ENCODE peak calls at places on chromosomes 7 and 10, in ten cellular contexts. S, J, Q, O, K, R, P, W, X and L are unnamed samples.
A peak's percentile ranks its signal among the peaks of the same experiment; 100 is the strongest.

GRCh38 chr10:35353805-35354204 is 17.5 kb downstream of the CCNY start:
- DNase-seq in S (no peak), J (no peak), Q (no peak), O (no peak), K (no peak), R (no peak), P (no peak), W (no peak), X (no peak), L (no peak)

GRCh38 chr10:103555321-103555649 is 61.8 kb downstream of the NEURL1 start:
- DNase-seq in S (no peak), J (no peak), Q (no peak), O (no peak), K (no peak), R (no peak), P (no peak), W (no peak), X (no peak), L (no peak)

GRCh38 chr10:122877264-122877663 is 2.1 kb downstream of the FAM24B start:
- DNase-seq in S (no peak), J (no peak), Q (no peak), O (no peak), K (no peak), R (no peak), P (no peak), W (no peak), X (no peak), L (no peak)

GRCh38 chr10:48249004-48249762 is 25.3 kb downstream of the FRMPD2 start:
- DNase-seq in S (no peak), J (no peak), Q (no peak), O (no peak), K (no peak), R (no peak), P (no peak), W (no peak), X (no peak), L (no peak)

GRCh38 chr7:92830047-92830446 is 6.3 kb downstream of the CDK6 start:
- DNase-seq in S (no peak), J (no peak), Q (no peak), O (no peak), K (no peak), R (no peak), P (no peak), W (no peak), X (no peak), L (no peak)

GRCh38 chr7:69599879-69600764 is 1.8 kb downstream of the AUTS2 start:
- DNase-seq in S (no peak), J (no peak), Q (no peak), O (peak; percentile 21), K (no peak), R (peak; percentile 9), P (no peak), W (no peak), X (no peak), L (no peak)

GRCh38 chr7:27647489-27647888 is 15.2 kb downstream of the HIBADH start:
- DNase-seq in S (no peak), J (no peak), Q (no peak), O (no peak), K (no peak), R (no peak), P (no peak), W (no peak), X (no peak), L (no peak)

GRCh38 chr7:128110641-128111365 is 79.6 kb upstream of the LRRC4 start:
- DNase-seq in S (no peak), J (no peak), Q (no peak), O (no peak), K (no peak), R (no peak), P (no peak), W (no peak), X (no peak), L (peak; percentile 57)

GRCh38 chr10:69449841-69450240 is 1.4 kb upstream of the TSPAN15 start:
- DNase-seq in S (peak; percentile 63), J (peak; percentile 32), Q (peak; percentile 61), O (no peak), K (peak; percentile 15), R (peak; percentile 68), P (peak; percentile 55), W (peak; percentile 13), X (no peak), L (peak; percentile 77)

GRCh38 chr7:82036146-82036886 is 266.5 kb upstream of the HGF start:
- DNase-seq in S (no peak), J (peak; percentile 64), Q (no peak), O (no peak), K (no peak), R (no peak), P (peak; percentile 92), W (peak; percentile 91), X (no peak), L (no peak)

GRCh38 chr10:71395621-71396020 is 1.1 kb upstream of the CDH23 start:
- DNase-seq in S (no peak), J (no peak), Q (no peak), O (no peak), K (no peak), R (peak; percentile 10), P (no peak), W (no peak), X (no peak), L (peak; percentile 18)

GRCh38 chr7:98754041-98754479 is 115.8 kb downstream of the TMEM130 start:
- DNase-seq in S (no peak), J (no peak), Q (no peak), O (no peak), K (no peak), R (peak; percentile 85), P (no peak), W (no peak), X (no peak), L (peak; percentile 17)

GRCh38 chr7:98661607-98662006 is 44.5 kb downstream of the NPTX2 start:
- DNase-seq in S (no peak), J (no peak), Q (no peak), O (no peak), K (no peak), R (no peak), P (no peak), W (no peak), X (no peak), L (no peak)

GRCh38 chr10:27747096-27747451 is 1.5 kb upstream of the MKX start:
- DNase-seq in S (no peak), J (no peak), Q (no peak), O (no peak), K (no peak), R (no peak), P (no peak), W (peak; percentile 5), X (no peak), L (no peak)

GRCh38 chr10:114634607-114634974 is 23.5 kb downstream of the ABLIM1 start:
- DNase-seq in S (peak; percentile 53), J (peak; percentile 82), Q (peak; percentile 74), O (peak; percentile 46), K (no peak), R (no peak), P (peak; percentile 91), W (peak; percentile 93), X (no peak), L (no peak)

GRCh38 chr7:42691030-42691639 is 220.7 kb downstream of the C7orf25 start:
- DNase-seq in S (no peak), J (peak; percentile 41), Q (no peak), O (no peak), K (no peak), R (no peak), P (peak; percentile 76), W (peak; percentile 39), X (no peak), L (peak; percentile 14)

GRCh38 chr10:133461841-133462240 is 8.1 kb downstream of the SCART1 start:
- DNase-seq in S (no peak), J (no peak), Q (no peak), O (no peak), K (no peak), R (no peak), P (no peak), W (no peak), X (no peak), L (no peak)

GRCh38 chr10:95305606-95306385 is 15.0 kb upstream of the PDLIM1 start:
- DNase-seq in S (no peak), J (no peak), Q (no peak), O (no peak), K (no peak), R (no peak), P (no peak), W (no peak), X (no peak), L (no peak)

GRCh38 chr7:17599733-17600685 is 301.6 kb downstream of the AHR start:
- DNase-seq in S (no peak), J (peak; percentile 71), Q (no peak), O (no peak), K (no peak), R (no peak), P (peak; percentile 97), W (peak; percentile 92), X (no peak), L (no peak)

GRCh38 chr7:134435161-134435920 is 23.6 kb downstream of the AKR1B1 start:
- DNase-seq in S (no peak), J (peak; percentile 34), Q (no peak), O (no peak), K (no peak), R (no peak), P (peak; percentile 90), W (peak; percentile 81), X (no peak), L (no peak)

GRCh38 chr7:158274404-158274811 is 313.2 kb downstream of the PTPRN2 start:
- DNase-seq in S (no peak), J (no peak), Q (no peak), O (no peak), K (no peak), R (no peak), P (no peak), W (no peak), X (no peak), L (no peak)

GRCh38 chr10:27819781-27820531 is 74.3 kb upstream of the MKX start:
- DNase-seq in S (peak; percentile 62), J (peak; percentile 66), Q (no peak), O (peak; percentile 53), K (no peak), R (no peak), P (peak; percentile 65), W (peak; percentile 66), X (no peak), L (no peak)

GRCh38 chr10:125157473-125157865 is 2.9 kb downstream of the CTBP2 start:
- DNase-seq in S (no peak), J (no peak), Q (no peak), O (no peak), K (no peak), R (no peak), P (no peak), W (no peak), X (no peak), L (no peak)

GRCh38 chr7:138125119-138125518 is 48.9 kb downstream of the AKR1D1 start:
- DNase-seq in S (no peak), J (no peak), Q (no peak), O (no peak), K (no peak), R (no peak), P (peak; percentile 15), W (no peak), X (no peak), L (no peak)

GRCh38 chr7:75623390-75624133 is 115.2 kb downstream of the HIP1 start:
- DNase-seq in S (no peak), J (no peak), Q (peak; percentile 83), O (no peak), K (no peak), R (no peak), P (no peak), W (peak; percentile 11), X (no peak), L (no peak)

GRCh38 chr7:22559829-22560489 is 60.0 kb upstream of the STEAP1B start:
- DNase-seq in S (peak; percentile 66), J (peak; percentile 62), Q (peak; percentile 66), O (peak; percentile 45), K (peak; percentile 9), R (peak; percentile 74), P (peak; percentile 86), W (peak; percentile 86), X (no peak), L (peak; percentile 67)

GRCh38 chr10:67657775-67658174 is 38.2 kb downstream of the CTNNA3 start:
- DNase-seq in S (no peak), J (no peak), Q (no peak), O (no peak), K (no peak), R (no peak), P (no peak), W (no peak), X (no peak), L (no peak)

GRCh38 chr7:17532861-17533404 is 234.5 kb downstream of the AHR start:
- DNase-seq in S (no peak), J (peak; percentile 89), Q (no peak), O (no peak), K (no peak), R (no peak), P (peak; percentile 92), W (peak; percentile 94), X (no peak), L (no peak)